ENCODE peak calls at places on chromosomes 16 and 17, in six cellular contexts. One of them, this sample, is unnamed.

GRCh38 chr16:85915125-85915845 is 16.3 kb downstream of the IRF8 start:
- DNase-seq in HCT116: no peak
- DNase-seq in K562: no peak
- DNase-seq in H1: no peak
- DNase-seq in HepG2: no peak
- DNase-seq in GM12878: no peak
- DNase-seq in this sample: no peak

GRCh38 chr17:65307366-65308316 is 170.5 kb downstream of the RGS9 start:
- DNase-seq in HCT116: no peak
- DNase-seq in K562: no peak
- DNase-seq in H1: no peak
- DNase-seq in HepG2: no peak
- DNase-seq in GM12878: no peak
- DNase-seq in this sample: no peak

GRCh38 chr17:27180322-27180721 is 113.6 kb upstream of the WSB1 start:
- DNase-seq in HCT116: no peak
- DNase-seq in K562: no peak
- DNase-seq in H1: no peak
- DNase-seq in HepG2: no peak
- DNase-seq in GM12878: no peak
- DNase-seq in this sample: no peak

GRCh38 chr16:49366669-49367068 is 6.9 kb upstream of the C16orf78 start:
- DNase-seq in HCT116: no peak
- DNase-seq in K562: no peak
- DNase-seq in H1: no peak
- DNase-seq in HepG2: no peak
- DNase-seq in GM12878: peak; percentile 56
- DNase-seq in this sample: no peak

GRCh38 chr17:39740357-39741111 is 2.8 kb downstream of the GRB7 start:
- DNase-seq in HCT116: peak; percentile 43
- DNase-seq in K562: peak; percentile 64
- DNase-seq in H1: peak; percentile 79
- DNase-seq in HepG2: peak; percentile 90
- DNase-seq in GM12878: no peak
- DNase-seq in this sample: peak; percentile 84

GRCh38 chr16:57577214-57577613 is 34.8 kb downstream of the ADGRG5 start:
- DNase-seq in HCT116: no peak
- DNase-seq in K562: no peak
- DNase-seq in H1: no peak
- DNase-seq in HepG2: no peak
- DNase-seq in GM12878: no peak
- DNase-seq in this sample: no peak

GRCh38 chr16:5012887-5013286 is 20.8 kb downstream of the NAGPA start:
- DNase-seq in HCT116: no peak
- DNase-seq in K562: no peak
- DNase-seq in H1: no peak
- DNase-seq in HepG2: no peak
- DNase-seq in GM12878: no peak
- DNase-seq in this sample: no peak

GRCh38 chr16:84700518-84701277 is 898 bp downstream of the USP10 start:
- DNase-seq in HCT116: no peak
- DNase-seq in K562: peak; percentile 37
- DNase-seq in H1: no peak
- DNase-seq in HepG2: no peak
- DNase-seq in GM12878: no peak
- DNase-seq in this sample: no peak

GRCh38 chr16:88638323-88639230 is at the start of gene IL17C:
- DNase-seq in HCT116: no peak
- DNase-seq in K562: peak; percentile 54
- DNase-seq in H1: peak; percentile 68
- DNase-seq in HepG2: no peak
- DNase-seq in GM12878: no peak
- DNase-seq in this sample: no peak

GRCh38 chr17:8940866-8941471 is 24.5 kb downstream of the PIK3R5 start:
- DNase-seq in HCT116: no peak
- DNase-seq in K562: no peak
- DNase-seq in H1: no peak
- DNase-seq in HepG2: no peak
- DNase-seq in GM12878: no peak
- DNase-seq in this sample: no peak

GRCh38 chr16:53099318-53100130 is 44.7 kb downstream of the CHD9 start:
- DNase-seq in HCT116: peak; percentile 78
- DNase-seq in K562: peak; percentile 89
- DNase-seq in H1: peak; percentile 93
- DNase-seq in HepG2: peak; percentile 88
- DNase-seq in GM12878: peak; percentile 68
- DNase-seq in this sample: peak; percentile 86

GRCh38 chr16:79372504-79373184 is 227.9 kb downstream of the MAF start:
- DNase-seq in HCT116: no peak
- DNase-seq in K562: no peak
- DNase-seq in H1: no peak
- DNase-seq in HepG2: no peak
- DNase-seq in GM12878: no peak
- DNase-seq in this sample: no peak

GRCh38 chr16:19884611-19885455 is at the start of gene GPRC5B:
- DNase-seq in HCT116: no peak
- DNase-seq in K562: peak; percentile 80
- DNase-seq in H1: peak; percentile 78
- DNase-seq in HepG2: no peak
- DNase-seq in GM12878: no peak
- DNase-seq in this sample: no peak

GRCh38 chr17:83200231-83200699 is 120.9 kb downstream of the METRNL start:
- DNase-seq in HCT116: no peak
- DNase-seq in K562: no peak
- DNase-seq in H1: no peak
- DNase-seq in HepG2: no peak
- DNase-seq in GM12878: no peak
- DNase-seq in this sample: no peak

GRCh38 chr17:38605230-38605851 is 411 bp downstream of the SRCIN1 start:
- DNase-seq in HCT116: no peak
- DNase-seq in K562: peak; percentile 75
- DNase-seq in H1: peak; percentile 82
- DNase-seq in HepG2: no peak
- DNase-seq in GM12878: no peak
- DNase-seq in this sample: no peak

GRCh38 chr16:87822571-87822970 is 46.7 kb downstream of the SLC7A5 start:
- DNase-seq in HCT116: no peak
- DNase-seq in K562: no peak
- DNase-seq in H1: no peak
- DNase-seq in HepG2: no peak
- DNase-seq in GM12878: no peak
- DNase-seq in this sample: peak; percentile 57

GRCh38 chr16:85757341-85757822 is 6.5 kb upstream of the C16orf74 start:
- DNase-seq in HCT116: no peak
- DNase-seq in K562: no peak
- DNase-seq in H1: no peak
- DNase-seq in HepG2: no peak
- DNase-seq in GM12878: peak; percentile 57
- DNase-seq in this sample: no peak

GRCh38 chr17:28317965-28318758 is 838 bp upstream of the TMEM97 start:
- DNase-seq in HCT116: no peak
- DNase-seq in K562: peak; percentile 47
- DNase-seq in H1: peak; percentile 72
- DNase-seq in HepG2: no peak
- DNase-seq in GM12878: no peak
- DNase-seq in this sample: no peak

GRCh38 chr16:84922351-84923135 is 88.8 kb downstream of the ZDHHC7 start:
- DNase-seq in HCT116: no peak
- DNase-seq in K562: peak; percentile 41
- DNase-seq in H1: no peak
- DNase-seq in HepG2: peak; percentile 38
- DNase-seq in GM12878: no peak
- DNase-seq in this sample: no peak

GRCh38 chr17:1997146-1997586 is 28.0 kb downstream of the RTN4RL1 start:
- DNase-seq in HCT116: no peak
- DNase-seq in K562: no peak
- DNase-seq in H1: no peak
- DNase-seq in HepG2: peak; percentile 78
- DNase-seq in GM12878: no peak
- DNase-seq in this sample: no peak

GRCh38 chr16:11852092-11852809 is 909 bp upstream of the RSL1D1 start:
- DNase-seq in HCT116: no peak
- DNase-seq in K562: peak; percentile 36
- DNase-seq in H1: no peak
- DNase-seq in HepG2: peak; percentile 63
- DNase-seq in GM12878: no peak
- DNase-seq in this sample: no peak

GRCh38 chr17:40612510-40613244 is 34.9 kb downstream of the SMARCE1 start:
- DNase-seq in HCT116: no peak
- DNase-seq in K562: no peak
- DNase-seq in H1: no peak
- DNase-seq in HepG2: no peak
- DNase-seq in GM12878: no peak
- DNase-seq in this sample: no peak

GRCh38 chr17:7842380-7842949 is 8.4 kb downstream of the KDM6B start:
- DNase-seq in HCT116: no peak
- DNase-seq in K562: peak; percentile 58
- DNase-seq in H1: peak; percentile 62
- DNase-seq in HepG2: peak; percentile 56
- DNase-seq in GM12878: no peak
- DNase-seq in this sample: no peak

GRCh38 chr17:44137891-44138709 is 3.6 kb upstream of the HROB start:
- DNase-seq in HCT116: peak; percentile 95
- DNase-seq in K562: peak; percentile 95
- DNase-seq in H1: peak; percentile 66
- DNase-seq in HepG2: peak; percentile 87
- DNase-seq in GM12878: no peak
- DNase-seq in this sample: peak; percentile 47
- TF ChIP-seq ZNF274 in HCT116: no peak
- TF ChIP-seq ZNF274 in K562: no peak
- TF ChIP-seq ZNF274 in H1: no peak
- TF ChIP-seq ZNF274 in HepG2: no peak
- TF ChIP-seq ZNF274 in GM12878: no peak
- TF ChIP-seq ZNF274 in this sample: no peak

GRCh38 chr17:63916566-63917185 is 2.0 kb downstream of the GH1 start:
- DNase-seq in HCT116: no peak
- DNase-seq in K562: no peak
- DNase-seq in H1: no peak
- DNase-seq in HepG2: no peak
- DNase-seq in GM12878: no peak
- DNase-seq in this sample: no peak

GRCh38 chr17:63917646-63918045 is 993 bp downstream of the GH1 start:
- DNase-seq in HCT116: no peak
- DNase-seq in K562: no peak
- DNase-seq in H1: no peak
- DNase-seq in HepG2: no peak
- DNase-seq in GM12878: no peak
- DNase-seq in this sample: no peak

GRCh38 chr17:63918305-63918704 is 334 bp downstream of the GH1 start:
- DNase-seq in HCT116: no peak
- DNase-seq in K562: no peak
- DNase-seq in H1: peak; percentile 71
- DNase-seq in HepG2: no peak
- DNase-seq in GM12878: no peak
- DNase-seq in this sample: no peak

GRCh38 chr17:63914471-63914870 is 3.4 kb upstream of the CSHL1 start:
- DNase-seq in HCT116: no peak
- DNase-seq in K562: no peak
- DNase-seq in H1: no peak
- DNase-seq in HepG2: no peak
- DNase-seq in GM12878: no peak
- DNase-seq in this sample: no peak

DNA sequence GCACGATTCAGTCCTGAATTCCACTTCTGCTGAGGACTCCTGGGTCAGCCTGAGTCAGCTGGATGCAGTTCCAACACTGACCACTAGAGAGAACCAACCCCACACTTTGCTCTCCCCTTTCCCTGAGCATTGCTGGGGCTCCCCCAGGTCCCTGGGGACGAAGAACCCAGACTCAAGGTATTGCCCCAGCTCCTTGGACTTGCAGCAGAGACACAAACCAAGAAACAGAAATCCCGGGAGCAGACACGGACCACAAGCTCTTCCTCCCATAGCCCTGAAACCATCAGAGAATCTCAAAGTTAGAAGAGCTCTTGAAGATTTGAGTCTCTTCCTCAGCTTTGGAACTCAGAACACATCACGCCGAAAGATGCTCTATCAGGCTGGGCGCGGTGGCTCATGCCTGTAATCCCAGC is 678 bp upstream of the GH1 start:
- DNase-seq in HCT116: peak; percentile 59
- DNase-seq in K562: peak; percentile 81
- DNase-seq in H1: peak; percentile 85
- DNase-seq in HepG2: peak; percentile 44
- DNase-seq in GM12878: peak; percentile 71
- DNase-seq in this sample: no peak
- H3K4me3 ChIP-seq in HCT116: no peak overlapping the region
- H3K4me3 ChIP-seq in K562: no peak overlapping the region
- H3K4me3 ChIP-seq in H1: no peak overlapping the region
- H3K4me3 ChIP-seq in HepG2: no peak overlapping the region
- H3K4me3 ChIP-seq in GM12878: no peak overlapping the region
- H3K4me3 ChIP-seq in this sample: no peak overlapping the region

GRCh38 chr17:60744355-60744958 is 66.8 kb downstream of the BCAS3 start:
- DNase-seq in HCT116: no peak
- DNase-seq in K562: no peak
- DNase-seq in H1: no peak
- DNase-seq in HepG2: no peak
- DNase-seq in GM12878: no peak
- DNase-seq in this sample: no peak
- H3K9ac ChIP-seq in HCT116: no peak overlapping the region
- H3K9ac ChIP-seq in K562: no peak overlapping the region
- H3K9ac ChIP-seq in H1: no peak overlapping the region
- H3K9ac ChIP-seq in HepG2: no peak overlapping the region
- H3K9ac ChIP-seq in GM12878: no peak overlapping the region
- H3K9ac ChIP-seq in this sample: no peak overlapping the region

GRCh38 chr17:57648720-57649119 is 96.4 kb downstream of the CCDC182 start:
- DNase-seq in HCT116: no peak
- DNase-seq in K562: no peak
- DNase-seq in H1: no peak
- DNase-seq in HepG2: no peak
- DNase-seq in GM12878: no peak
- DNase-seq in this sample: no peak

GRCh38 chr17:57650548-57650947 is 94.6 kb downstream of the CCDC182 start:
- DNase-seq in HCT116: no peak
- DNase-seq in K562: no peak
- DNase-seq in H1: no peak
- DNase-seq in HepG2: no peak
- DNase-seq in GM12878: no peak
- DNase-seq in this sample: no peak

GRCh38 chr17:57649731-57650484 is 95.2 kb downstream of the CCDC182 start:
- DNase-seq in HCT116: no peak
- DNase-seq in K562: no peak
- DNase-seq in H1: peak; percentile 55
- DNase-seq in HepG2: no peak
- DNase-seq in GM12878: no peak
- DNase-seq in this sample: peak; percentile 71

GRCh38 chr17:57651451-57651850 is 93.6 kb downstream of the CCDC182 start:
- DNase-seq in HCT116: no peak
- DNase-seq in K562: no peak
- DNase-seq in H1: no peak
- DNase-seq in HepG2: no peak
- DNase-seq in GM12878: no peak
- DNase-seq in this sample: no peak

DNA sequence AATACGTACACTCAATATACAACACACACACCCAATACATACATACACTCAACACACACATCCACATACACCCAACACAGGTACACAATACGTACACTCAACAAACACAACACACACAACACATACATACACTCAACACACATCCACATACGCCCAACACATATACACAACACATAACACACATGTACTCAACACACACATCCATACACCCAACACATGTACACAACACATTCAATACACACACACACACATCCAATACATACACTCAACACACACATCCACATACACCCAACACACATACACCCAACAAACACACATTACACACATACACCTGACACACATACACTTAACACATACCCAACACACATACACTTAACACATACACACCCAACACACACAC is 95.9 kb downstream of the CCDC182 start:
- DNase-seq in HCT116: no peak
- DNase-seq in K562: no peak
- DNase-seq in H1: no peak
- DNase-seq in HepG2: no peak
- DNase-seq in GM12878: no peak
- DNase-seq in this sample: no peak
- TF ChIP-seq ZNF274 in HCT116: no peak
- TF ChIP-seq ZNF274 in K562: no peak
- TF ChIP-seq ZNF274 in H1: no peak
- TF ChIP-seq ZNF274 in HepG2: no peak
- TF ChIP-seq ZNF274 in GM12878: no peak
- TF ChIP-seq ZNF274 in this sample: no peak